ENCODE peak calls at places on chromosomes 2 and 18, in four cellular contexts. One of them, this sample, is unnamed.

GRCh38 chr2:233040174-233040530 is 7.7 kb downstream of the NEU2 start:
- DNase-seq in WTC11: no peak
- DNase-seq in K562: no peak
- DNase-seq in HepG2: no peak
- DNase-seq in this sample: no peak

GRCh38 chr18:58608216-58608615 is 20.7 kb downstream of the ALPK2 start:
- DNase-seq in HepG2: no peak
- DNase-seq in WTC11: no peak
- DNase-seq in K562: no peak
- DNase-seq in this sample: no peak

GRCh38 chr2:222982010-222982908 is 69.7 kb upstream of the KCNE4 start:
- DNase-seq in K562: no peak
- DNase-seq in WTC11: peak
- DNase-seq in HepG2: peak
- DNase-seq in this sample: peak

GRCh38 chr2:74583504-74583903 is 29.0 kb downstream of the DOK1 start:
- DNase-seq in WTC11: no peak
- DNase-seq in HepG2: peak
- DNase-seq in K562: no peak
- DNase-seq in this sample: no peak

GRCh38 chr18:49625021-49625691 is 63.3 kb downstream of the LIPG start:
- DNase-seq in K562: no peak
- DNase-seq in HepG2: no peak
- DNase-seq in WTC11: no peak
- DNase-seq in this sample: no peak

GRCh38 chr2:204686415-204686814 is 141.1 kb downstream of the PARD3B start:
- DNase-seq in WTC11: no peak
- DNase-seq in K562: no peak
- DNase-seq in HepG2: no peak
- DNase-seq in this sample: no peak

GRCh38 chr18:56861244-56861643 is 210.1 kb downstream of the WDR7 start:
- DNase-seq in WTC11: no peak
- DNase-seq in K562: no peak
- DNase-seq in HepG2: no peak
- DNase-seq in this sample: no peak

GRCh38 chr2:240837621-240838020 is 17.6 kb upstream of the KIF1A start:
- DNase-seq in WTC11: no peak
- DNase-seq in HepG2: no peak
- DNase-seq in K562: no peak
- DNase-seq in this sample: no peak

GRCh38 chr18:60049172-60049571 is 149.4 kb downstream of the PMAIP1 start:
- DNase-seq in HepG2: no peak
- DNase-seq in K562: no peak
- DNase-seq in WTC11: no peak
- DNase-seq in this sample: no peak

GRCh38 chr2:124973396-124973795 is 948.3 kb downstream of the CNTNAP5 start:
- DNase-seq in K562: no peak
- DNase-seq in HepG2: no peak
- DNase-seq in WTC11: no peak
- DNase-seq in this sample: no peak

DNA sequence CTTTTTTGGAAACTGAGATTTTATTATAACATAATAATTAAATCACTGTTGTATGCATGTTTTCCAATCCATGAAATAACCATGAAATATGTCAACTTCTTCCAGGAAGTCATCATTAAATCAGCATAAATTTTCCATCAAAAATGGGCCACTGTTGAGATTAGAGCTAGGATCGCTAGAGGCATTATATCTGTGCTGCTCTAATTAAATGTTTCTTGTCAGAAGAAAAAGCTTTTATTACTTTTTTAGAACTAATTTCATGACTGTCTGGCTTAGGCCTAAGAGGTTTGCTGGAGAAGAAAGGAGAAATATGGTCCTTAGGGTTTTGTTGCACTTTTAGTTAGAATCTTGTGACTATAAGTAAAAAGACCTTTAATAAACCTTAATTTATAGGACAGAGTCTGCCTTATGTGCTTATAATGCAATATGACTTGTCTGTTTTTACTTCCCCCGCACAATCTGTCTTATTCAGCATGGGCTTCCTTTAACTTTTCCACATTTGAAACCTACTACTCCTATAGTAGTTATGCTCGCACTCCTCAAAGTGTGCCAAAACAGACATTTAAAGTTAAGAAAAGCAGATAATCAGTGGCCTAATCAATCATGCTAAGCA is 363.4 kb upstream of the GCFC2 start:
- DNase-seq in HepG2: no peak
- DNase-seq in WTC11: no peak
- DNase-seq in K562: no peak
- DNase-seq in this sample: no peak
- TF ChIP-seq SP1 in HepG2: no peak
- TF ChIP-seq SP1 in WTC11: no peak
- TF ChIP-seq SP1 in K562: no peak
- TF ChIP-seq SP1 in this sample: no peak

DNA sequence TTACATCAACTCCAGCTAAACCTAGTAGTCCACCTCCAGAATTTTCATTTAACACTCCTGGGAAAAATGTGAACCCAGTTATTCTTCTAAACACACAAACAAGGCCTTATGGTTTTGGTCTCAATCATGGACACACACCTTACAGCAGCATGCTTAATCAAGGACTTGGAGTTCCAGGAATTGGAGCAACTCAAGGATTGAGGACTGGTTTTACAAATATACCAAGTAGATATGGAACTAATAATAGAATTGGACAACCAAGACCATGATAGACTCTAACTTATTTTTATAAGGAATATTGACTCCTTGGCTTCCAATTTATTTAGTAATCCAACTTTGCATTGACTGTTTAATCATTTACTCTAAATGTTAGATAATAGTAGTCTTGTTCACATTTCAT is 44.2 kb downstream of the NLRC4 start:
- DNase-seq in HepG2: no peak
- DNase-seq in WTC11: no peak
- DNase-seq in K562: no peak
- DNase-seq in this sample: no peak
- TF ChIP-seq ELF4 in HepG2: no peak
- TF ChIP-seq ELF4 in WTC11: no peak
- TF ChIP-seq ELF4 in K562: no peak
- TF ChIP-seq ELF4 in this sample: no peak

DNA sequence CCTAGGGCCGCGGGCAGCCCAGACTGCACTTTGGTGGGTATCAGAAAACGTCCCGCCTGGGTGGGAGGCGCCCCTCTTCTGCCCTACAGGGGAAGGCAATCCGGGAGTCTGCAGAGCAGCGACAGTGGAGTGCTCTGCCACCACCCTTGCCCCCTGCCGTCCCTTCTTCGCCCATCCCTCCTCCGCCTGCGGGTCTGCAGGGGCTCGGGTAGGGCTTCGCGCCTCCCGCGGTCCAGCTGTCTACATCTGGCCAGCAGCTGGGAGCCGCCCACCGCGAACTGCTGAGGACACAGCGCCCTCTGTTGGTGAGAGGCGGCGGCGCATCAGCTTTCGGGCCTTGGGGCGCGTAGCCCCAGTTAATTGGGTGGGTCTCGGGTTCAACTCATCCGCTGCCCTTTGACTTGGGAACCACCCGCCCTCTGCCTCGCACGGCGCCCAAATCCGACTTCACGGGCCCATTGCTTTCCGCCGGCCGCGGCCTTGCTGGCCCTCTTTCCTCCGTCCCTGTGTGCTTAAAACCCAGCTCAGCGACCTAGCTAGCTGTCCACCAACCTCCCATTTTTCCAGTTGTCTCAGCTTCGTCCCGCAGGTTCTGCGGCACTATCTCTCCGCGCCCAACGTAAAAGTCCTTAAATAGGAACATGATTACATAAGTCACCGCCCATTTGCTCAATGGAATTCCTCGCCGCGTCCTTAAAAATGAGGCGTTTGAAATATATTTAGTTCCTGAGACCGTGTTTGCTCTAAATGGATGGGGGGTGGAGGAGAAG is 17.6 kb downstream of the WNT10A start:
- DNase-seq in K562: peak
- DNase-seq in HepG2: peak
- DNase-seq in WTC11: peak
- DNase-seq in this sample: peak
- TF ChIP-seq SP1 in K562: peak
- TF ChIP-seq SP1 in HepG2: no peak
- TF ChIP-seq SP1 in WTC11: peak
- TF ChIP-seq SP1 in this sample: no peak

GRCh38 chr2:59919579-59919978 is 633.9 kb downstream of the BCL11A start:
- DNase-seq in K562: no peak
- DNase-seq in HepG2: no peak
- DNase-seq in WTC11: no peak
- DNase-seq in this sample: no peak

GRCh38 chr2:59922450-59922849 is 631.0 kb downstream of the BCL11A start:
- DNase-seq in HepG2: no peak
- DNase-seq in WTC11: no peak
- DNase-seq in K562: no peak
- DNase-seq in this sample: no peak

GRCh38 chr2:59926706-59927105 is 626.7 kb downstream of the BCL11A start:
- DNase-seq in WTC11: no peak
- DNase-seq in HepG2: no peak
- DNase-seq in K562: no peak
- DNase-seq in this sample: no peak

DNA sequence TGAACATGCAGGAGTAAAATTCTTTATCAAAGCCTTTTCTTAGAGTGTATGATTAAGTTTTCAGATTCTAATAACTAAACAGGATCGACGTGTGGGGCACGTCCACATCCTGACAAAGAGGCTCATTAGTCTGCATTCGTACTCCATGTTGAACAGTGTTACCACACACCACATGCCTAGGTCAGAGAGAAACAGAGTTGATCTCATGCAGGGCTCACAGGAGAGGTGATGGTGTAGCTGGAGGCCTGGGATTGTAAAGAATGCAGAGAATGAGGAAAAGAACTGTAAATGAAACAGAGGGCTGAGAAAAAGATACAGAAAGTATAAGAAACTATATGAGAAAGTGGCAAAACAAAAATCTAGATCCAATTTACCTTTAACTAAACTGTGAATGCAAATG is 632.5 kb downstream of the BCL11A start:
- DNase-seq in WTC11: no peak
- DNase-seq in HepG2: no peak
- DNase-seq in K562: no peak
- DNase-seq in this sample: no peak
- TF ChIP-seq ELF4 in WTC11: no peak
- TF ChIP-seq ELF4 in HepG2: no peak
- TF ChIP-seq ELF4 in K562: no peak
- TF ChIP-seq ELF4 in this sample: no peak

GRCh38 chr2:127584047-127584446 is 48.6 kb downstream of the MYO7B start:
- DNase-seq in HepG2: no peak
- DNase-seq in WTC11: no peak
- DNase-seq in K562: no peak
- DNase-seq in this sample: no peak

GRCh38 chr2:127582863-127583861 is 47.7 kb downstream of the MYO7B start:
- DNase-seq in K562: no peak
- DNase-seq in HepG2: no peak
- DNase-seq in WTC11: no peak
- DNase-seq in this sample: no peak

GRCh38 chr2:127581050-127581345 is 45.5 kb downstream of the MYO7B start:
- DNase-seq in WTC11: no peak
- DNase-seq in K562: no peak
- DNase-seq in HepG2: no peak
- DNase-seq in this sample: no peak

GRCh38 chr2:127580167-127581049 is 44.9 kb downstream of the MYO7B start:
- DNase-seq in K562: no peak
- DNase-seq in HepG2: no peak
- DNase-seq in WTC11: no peak
- DNase-seq in this sample: no peak

DNA sequence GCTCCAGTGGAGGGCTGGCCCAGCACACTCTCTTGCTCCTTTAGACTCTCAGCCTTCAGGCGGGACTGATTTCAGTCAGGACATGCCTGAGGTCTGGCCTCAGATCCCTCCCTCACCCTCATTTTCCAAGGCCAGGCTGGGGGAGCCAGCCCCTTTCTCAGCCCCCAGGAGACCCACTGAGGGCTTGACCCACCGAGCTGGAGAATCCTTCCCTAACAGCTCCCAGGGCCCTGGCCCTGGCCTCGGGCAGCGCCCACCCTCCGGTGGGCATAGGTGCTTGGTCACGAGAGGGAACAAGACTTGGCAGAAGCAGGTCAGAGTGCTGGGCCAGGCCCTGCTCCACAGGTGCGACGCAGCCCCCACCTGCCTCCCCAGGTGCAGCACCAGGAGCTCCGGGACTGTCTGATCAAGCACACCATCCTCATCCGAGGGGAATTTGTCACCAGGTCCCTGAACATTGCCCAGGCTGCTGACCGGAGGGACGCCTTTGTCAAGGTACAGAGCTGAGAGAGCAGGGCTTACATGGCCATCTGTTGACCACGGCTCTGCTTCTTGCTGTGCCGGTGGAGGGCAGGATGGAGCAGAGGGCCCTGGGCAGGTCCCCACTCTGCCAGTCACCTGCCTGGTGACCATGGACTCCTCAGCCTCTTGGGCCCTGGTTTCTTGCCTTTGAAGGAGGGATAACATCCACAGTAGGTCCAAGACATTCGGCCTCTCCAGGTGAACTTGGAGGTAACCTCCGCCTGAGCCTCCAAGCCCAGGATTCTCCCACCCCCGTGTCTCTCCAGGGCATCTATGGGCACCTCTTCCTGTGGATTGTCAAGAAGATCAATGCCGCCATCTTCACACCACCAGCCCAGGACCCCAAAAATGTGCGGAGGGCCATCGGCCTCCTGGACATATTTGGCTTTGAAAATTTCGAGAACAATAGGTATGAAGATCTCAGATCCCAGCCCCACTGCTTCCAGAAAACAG is 46.3 kb downstream of the MYO7B start:
- DNase-seq in WTC11: no peak
- DNase-seq in K562: no peak
- DNase-seq in HepG2: no peak
- DNase-seq in this sample: no peak
- TF ChIP-seq SP1 in WTC11: no peak
- TF ChIP-seq SP1 in K562: no peak
- TF ChIP-seq SP1 in HepG2: no peak
- TF ChIP-seq SP1 in this sample: no peak

GRCh38 chr2:45466045-45466444 is 145.0 kb downstream of the SRBD1 start:
- DNase-seq in HepG2: no peak
- DNase-seq in WTC11: no peak
- DNase-seq in K562: no peak
- DNase-seq in this sample: no peak
- TF ChIP-seq ELF4 in HepG2: no peak
- TF ChIP-seq ELF4 in WTC11: no peak
- TF ChIP-seq ELF4 in K562: no peak
- TF ChIP-seq ELF4 in this sample: no peak

GRCh38 chr2:238262496-238263122 is 22.8 kb upstream of the HES6 start:
- DNase-seq in HepG2: no peak
- DNase-seq in K562: no peak
- DNase-seq in WTC11: no peak
- DNase-seq in this sample: no peak
- TF ChIP-seq SP1 in HepG2: no peak
- TF ChIP-seq SP1 in K562: no peak
- TF ChIP-seq SP1 in WTC11: no peak
- TF ChIP-seq SP1 in this sample: no peak